ENCODE peak calls at places on chromosomes 3 and 15, in five cellular contexts. S, N, G, E and M are unnamed samples.

GRCh38 chr3:31546152-31546551 is 13.4 kb downstream of the STT3B start:
- DNase-seq in S (no peak), N (no peak), G (no peak), E (no peak), M (no peak)

GRCh38 chr3:74906181-74906580 is 291.7 kb upstream of the CNTN3 start:
- DNase-seq in S (no peak), N (no peak), G (no peak), E (no peak), M (no peak)

GRCh38 chr3:170240671-170241070 is 18.4 kb downstream of the PRKCI start:
- DNase-seq in S (no peak), N (no peak), G (no peak), E (no peak), M (no peak)

GRCh38 chr3:120162400-120162799 is 68.2 kb upstream of the GSK3B start:
- DNase-seq in S (no peak), N (no peak), G (no peak), E (no peak), M (no peak)

GRCh38 chr3:66997560-66998074 is 490 bp upstream of the KBTBD8 start:
- DNase-seq in S (no peak), N (peak; percentile 12), G (no peak), E (no peak), M (peak; percentile 48)

GRCh38 chr3:60755094-60755493 is 496.2 kb downstream of the FHIT start:
- DNase-seq in S (no peak), N (no peak), G (no peak), E (no peak), M (no peak)

GRCh38 chr3:30544811-30545210 is 61.6 kb upstream of the TGFBR2 start:
- DNase-seq in S (no peak), N (no peak), G (no peak), E (no peak), M (no peak)

GRCh38 chr3:52281980-52282801 is 3.7 kb upstream of the WDR82 start:
- DNase-seq in S (no peak), N (no peak), G (no peak), E (no peak), M (no peak)

GRCh38 chr3:194270627-194271458 is 80.3 kb downstream of the CPN2 start:
- DNase-seq in S (peak; percentile 78), N (no peak), G (peak; percentile 80), E (peak; percentile 68), M (peak; percentile 88)

GRCh38 chr15:71237456-71238188 is 122.4 kb downstream of the THSD4 start:
- DNase-seq in S (peak; percentile 40), N (no peak), G (no peak), E (peak; percentile 88), M (peak; percentile 86)

GRCh38 chr15:48175126-48175525 is 3.0 kb downstream of the MYEF2 start:
- DNase-seq in S (no peak), N (no peak), G (no peak), E (no peak), M (no peak)

GRCh38 chr3:128075516-128076464 is 23.6 kb downstream of the SEC61A1 start:
- DNase-seq in S (peak; percentile 90), N (peak; percentile 84), G (peak; percentile 74), E (peak; percentile 91), M (peak; percentile 90)

GRCh38 chr3:135325726-135326245 is 530.7 kb downstream of the EPHB1 start:
- DNase-seq in S (no peak), N (no peak), G (no peak), E (no peak), M (peak; percentile 18)

GRCh38 chr15:95624100-95624499 is 706.4 kb upstream of the NR2F2 start:
- DNase-seq in S (no peak), N (no peak), G (no peak), E (no peak), M (no peak)

GRCh38 chr15:28900892-28901586 is 15.3 kb downstream of the APBA2 start:
- DNase-seq in S (peak; percentile 27), N (no peak), G (no peak), E (no peak), M (no peak)

GRCh38 chr3:11832964-11833621 is 13.6 kb downstream of the TAMM41 start:
- DNase-seq in S (no peak), N (no peak), G (no peak), E (no peak), M (no peak)

GRCh38 chr15:51374131-51374530 is 32.7 kb downstream of the GLDN start:
- DNase-seq in S (no peak), N (peak; percentile 12), G (no peak), E (no peak), M (no peak)

GRCh38 chr3:14379842-14380241 is 22.6 kb upstream of the SLC6A6 start:
- DNase-seq in S (no peak), N (no peak), G (no peak), E (no peak), M (peak; percentile 16)

GRCh38 chr3:98282205-98282604 is at the start of gene OR5H2:
- DNase-seq in S (no peak), N (no peak), G (no peak), E (no peak), M (no peak)

GRCh38 chr3:172249039-172249438 is 199.2 kb downstream of the GHSR start:
- DNase-seq in S (no peak), N (no peak), G (no peak), E (no peak), M (no peak)

GRCh38 chr3:125381743-125382142 is 6.6 kb upstream of the ZNF148 start:
- DNase-seq in S (no peak), N (peak; percentile 73), G (no peak), E (no peak), M (no peak)

GRCh38 chr15:57917998-57918397 is 147.5 kb downstream of the ALDH1A2 start:
- DNase-seq in S (no peak), N (no peak), G (no peak), E (no peak), M (no peak)

GRCh38 chr15:53591041-53591440 is 168.4 kb downstream of the WDR72 start:
- DNase-seq in S (no peak), N (no peak), G (no peak), E (no peak), M (no peak)

GRCh38 chr15:100944237-100944875 is 25.2 kb downstream of the LRRK1 start:
- DNase-seq in S (no peak), N (no peak), G (no peak), E (no peak), M (no peak)

GRCh38 chr15:89556413-89557262 is 18.6 kb upstream of the TICRR start:
- DNase-seq in S (no peak), N (peak; percentile 52), G (no peak), E (peak; percentile 31), M (no peak)

GRCh38 chr3:124730920-124731297 is 657 bp downstream of the UMPS start:
- DNase-seq in S (no peak), N (no peak), G (no peak), E (no peak), M (no peak)

GRCh38 chr15:42919308-42919707 is 1.3 kb downstream of the TTBK2 start:
- DNase-seq in S (no peak), N (no peak), G (no peak), E (no peak), M (no peak)

GRCh38 chr15:101295607-101296225 is 668 bp upstream of the SNRPA1 start:
- DNase-seq in S (no peak), N (no peak), G (no peak), E (peak; percentile 51), M (no peak)

GRCh38 chr3:110327870-110328269 is 743.7 kb upstream of the NECTIN3 start:
- DNase-seq in S (no peak), N (no peak), G (no peak), E (no peak), M (no peak)

GRCh38 chr3:8324727-8325126 is 176.9 kb upstream of the LMCD1 start:
- DNase-seq in S (peak; percentile 35), N (peak; percentile 41), G (no peak), E (peak; percentile 16), M (peak; percentile 71)

GRCh38 chr3:46574263-46574662 is 8.2 kb upstream of the LRRC2 start:
- DNase-seq in S (no peak), N (no peak), G (no peak), E (no peak), M (no peak)

GRCh38 chr15:57510647-57511046 is 81.1 kb upstream of the MYZAP start:
- DNase-seq in S (no peak), N (no peak), G (no peak), E (no peak), M (peak; percentile 83)

GRCh38 chr3:197749315-197749600 is 425 bp upstream of the FYTTD1 start:
- DNase-seq in S (no peak), N (peak; percentile 56), G (no peak), E (peak; percentile 63), M (no peak)

DNA sequence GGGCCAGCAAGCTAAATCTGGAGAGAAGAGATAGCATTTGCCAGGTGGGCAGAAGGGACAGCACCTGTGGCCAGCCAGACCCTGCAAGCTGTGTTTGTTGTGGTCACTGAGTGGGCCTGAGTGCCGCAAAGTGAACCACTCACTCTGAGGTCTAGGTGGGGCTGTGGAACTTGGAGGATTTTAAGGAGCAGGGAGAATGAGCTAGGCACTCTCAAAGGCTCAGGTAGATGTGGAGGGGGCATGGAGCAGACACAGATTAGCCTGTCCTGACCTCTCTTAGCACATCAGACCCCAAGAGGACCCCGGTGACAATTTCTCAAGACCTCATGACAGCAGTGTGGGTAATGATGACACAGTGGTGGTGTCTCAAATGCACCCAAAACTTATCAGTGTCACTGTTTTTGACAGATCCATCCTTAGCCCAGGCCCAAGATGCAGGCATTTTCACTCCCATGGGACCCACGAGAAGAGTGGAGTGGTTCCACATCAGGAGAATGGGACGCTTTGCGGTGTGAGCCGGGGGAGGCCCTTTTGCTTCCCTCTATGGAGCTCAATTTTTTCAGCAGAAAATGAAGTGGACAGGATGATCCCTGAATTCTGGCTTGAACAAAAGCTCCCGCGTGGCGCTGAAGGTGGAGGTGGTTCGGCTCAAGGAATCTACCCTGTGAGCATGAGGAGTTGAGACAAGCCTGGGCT is 43.8 kb upstream of the TLE3 start:
- DNase-seq in S (no peak), N (no peak), G (no peak), E (no peak), M (no peak)
- H3K4me3 ChIP-seq in S (peak overlapping the region; percentile 9), N (no peak overlapping the region), G (peak overlapping the region; percentile 2), E (no peak overlapping the region), M (no peak overlapping the region)

GRCh38 chr3:140252812-140253656 is 318.0 kb downstream of the CLSTN2 start:
- DNase-seq in S (no peak), N (no peak), G (no peak), E (no peak), M (no peak)
- H3K4me1 ChIP-seq in S (no peaks in the 10 kb centered on the region), N (no peaks in the 10 kb centered on the region), G (no peaks in the 10 kb centered on the region), E (no peaks in the 10 kb centered on the region), M (no peaks in the 10 kb centered on the region)

DNA sequence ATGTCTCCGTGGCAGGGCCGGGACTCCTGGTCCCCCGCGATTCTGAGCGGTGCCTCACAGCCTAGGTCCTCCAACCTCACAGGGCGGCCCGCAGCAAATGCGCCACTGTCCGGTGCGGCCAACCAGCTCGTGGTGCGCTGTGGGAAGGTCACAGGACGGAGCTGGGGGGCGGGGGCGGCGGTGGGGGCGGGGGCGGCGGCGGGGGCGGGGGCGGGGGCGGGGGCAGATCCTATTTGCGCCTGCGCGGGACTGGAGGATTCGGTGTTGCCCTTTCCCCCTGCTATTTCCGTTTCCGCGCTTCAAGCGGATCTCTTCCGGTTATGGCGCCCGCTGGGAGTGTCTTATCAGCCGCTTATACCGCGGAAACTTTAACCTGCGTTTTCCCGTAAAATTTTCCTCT is 106.7 kb upstream of the SNRPN start:
- DNase-seq in S (no peak), N (no peak), G (no peak), E (no peak), M (peak; percentile 57)
- H3K4me3 ChIP-seq in S (no peak overlapping the region), N (no peak overlapping the region), G (peak overlapping the region; percentile 30), E (no peak overlapping the region), M (peak overlapping the region; percentile 41)

GRCh38 chr15:90890839-90891238 is 6.5 kb downstream of the FES start:
- DNase-seq in S (no peak), N (no peak), G (no peak), E (no peak), M (no peak)
- H3K4me1 ChIP-seq in S (peaks cover 4% of the 10 kb centered on the region), N (no peaks in the 10 kb centered on the region), G (peaks cover 1% of the 10 kb centered on the region), E (peaks cover 2% of the 10 kb centered on the region), M (no peaks in the 10 kb centered on the region)